ENCODE peak calls at places on chromosomes 11 and 22, in ten cellular contexts. One of them, this sample, is unnamed.

GRCh38 chr22:27786253-27786898 is 15.2 kb downstream of the MN1 start:
- DNase-seq in K562: no peak
- DNase-seq in pancreas: no peak
- DNase-seq in Peyer's patch: no peak
- DNase-seq in ascending aorta: no peak
- DNase-seq in A549: no peak
- DNase-seq in ovary: no peak
- DNase-seq in foreskin fibroblast: no peak
- DNase-seq in HCT116: no peak
- DNase-seq in mucosa of descending colon: no peak
- DNase-seq in this sample: no peak

GRCh38 chr11:74462009-74462408 is 5.3 kb downstream of the KCNE3 start:
- DNase-seq in ascending aorta: peak
- DNase-seq in K562: peak
- DNase-seq in foreskin fibroblast: peak
- DNase-seq in mucosa of descending colon: peak
- DNase-seq in pancreas: peak
- DNase-seq in A549: no peak
- DNase-seq in Peyer's patch: peak
- DNase-seq in HCT116: no peak
- DNase-seq in ovary: peak
- DNase-seq in this sample: no peak

GRCh38 chr11:62547691-62548281 is 1.2 kb upstream of the AHNAK start:
- DNase-seq in foreskin fibroblast: peak
- DNase-seq in mucosa of descending colon: no peak
- DNase-seq in pancreas: peak
- DNase-seq in K562: no peak
- DNase-seq in ovary: no peak
- DNase-seq in Peyer's patch: no peak
- DNase-seq in A549: peak
- DNase-seq in HCT116: no peak
- DNase-seq in ascending aorta: no peak
- DNase-seq in this sample: no peak

GRCh38 chr11:79182794-79183193 is 258.0 kb downstream of the TENM4 start:
- DNase-seq in K562: no peak
- DNase-seq in ovary: no peak
- DNase-seq in A549: no peak
- DNase-seq in mucosa of descending colon: no peak
- DNase-seq in HCT116: no peak
- DNase-seq in foreskin fibroblast: peak
- DNase-seq in pancreas: no peak
- DNase-seq in ascending aorta: no peak
- DNase-seq in Peyer's patch: no peak
- DNase-seq in this sample: no peak

GRCh38 chr11:69383946-69384547 is 90.1 kb downstream of the MYEOV start:
- DNase-seq in ovary: no peak
- DNase-seq in A549: no peak
- DNase-seq in Peyer's patch: no peak
- DNase-seq in mucosa of descending colon: no peak
- DNase-seq in HCT116: no peak
- DNase-seq in pancreas: no peak
- DNase-seq in K562: no peak
- DNase-seq in foreskin fibroblast: no peak
- DNase-seq in ascending aorta: peak
- DNase-seq in this sample: no peak

GRCh38 chr11:92596596-92597317 is 372.1 kb downstream of the FAT3 start:
- DNase-seq in foreskin fibroblast: no peak
- DNase-seq in A549: no peak
- DNase-seq in ascending aorta: no peak
- DNase-seq in HCT116: no peak
- DNase-seq in ovary: no peak
- DNase-seq in K562: no peak
- DNase-seq in pancreas: no peak
- DNase-seq in mucosa of descending colon: no peak
- DNase-seq in Peyer's patch: no peak
- DNase-seq in this sample: peak

GRCh38 chr11:115500547-115501503 is 3.4 kb downstream of the CADM1 start:
- DNase-seq in foreskin fibroblast: no peak
- DNase-seq in A549: no peak
- DNase-seq in HCT116: no peak
- DNase-seq in Peyer's patch: no peak
- DNase-seq in mucosa of descending colon: no peak
- DNase-seq in ascending aorta: no peak
- DNase-seq in K562: no peak
- DNase-seq in ovary: no peak
- DNase-seq in pancreas: no peak
- DNase-seq in this sample: no peak

GRCh38 chr22:43293661-43294392 is 49.3 kb downstream of the SCUBE1 start:
- DNase-seq in ovary: peak
- DNase-seq in HCT116: no peak
- DNase-seq in mucosa of descending colon: peak
- DNase-seq in ascending aorta: no peak
- DNase-seq in pancreas: no peak
- DNase-seq in Peyer's patch: no peak
- DNase-seq in K562: peak
- DNase-seq in foreskin fibroblast: peak
- DNase-seq in A549: peak
- DNase-seq in this sample: no peak

GRCh38 chr11:45850446-45850845 is 3.2 kb downstream of the CRY2 start:
- DNase-seq in pancreas: no peak
- DNase-seq in foreskin fibroblast: peak
- DNase-seq in HCT116: no peak
- DNase-seq in ascending aorta: no peak
- DNase-seq in K562: no peak
- DNase-seq in mucosa of descending colon: no peak
- DNase-seq in Peyer's patch: no peak
- DNase-seq in ovary: no peak
- DNase-seq in A549: no peak
- DNase-seq in this sample: no peak

GRCh38 chr11:88544656-88545280 is 207.2 kb upstream of the CTSC start:
- DNase-seq in A549: no peak
- DNase-seq in K562: no peak
- DNase-seq in ovary: no peak
- DNase-seq in Peyer's patch: no peak
- DNase-seq in ascending aorta: no peak
- DNase-seq in pancreas: no peak
- DNase-seq in mucosa of descending colon: no peak
- DNase-seq in foreskin fibroblast: peak
- DNase-seq in HCT116: no peak
- DNase-seq in this sample: no peak

GRCh38 chr22:46538816-46539163 is 1.4 kb upstream of the CELSR1 start:
- DNase-seq in HCT116: no peak
- DNase-seq in K562: no peak
- DNase-seq in foreskin fibroblast: peak
- DNase-seq in ovary: no peak
- DNase-seq in pancreas: no peak
- DNase-seq in Peyer's patch: no peak
- DNase-seq in ascending aorta: peak
- DNase-seq in mucosa of descending colon: no peak
- DNase-seq in A549: no peak
- DNase-seq in this sample: no peak

GRCh38 chr22:26590525-26590858 is 560 bp upstream of the TPST2 start:
- DNase-seq in mucosa of descending colon: no peak
- DNase-seq in ascending aorta: no peak
- DNase-seq in ovary: no peak
- DNase-seq in K562: no peak
- DNase-seq in A549: no peak
- DNase-seq in pancreas: no peak
- DNase-seq in Peyer's patch: no peak
- DNase-seq in foreskin fibroblast: peak
- DNase-seq in HCT116: no peak
- DNase-seq in this sample: no peak

GRCh38 chr22:25351631-25352293 is 132.3 kb downstream of the CRYBB2 start:
- DNase-seq in pancreas: no peak
- DNase-seq in K562: no peak
- DNase-seq in ascending aorta: no peak
- DNase-seq in foreskin fibroblast: no peak
- DNase-seq in A549: no peak
- DNase-seq in Peyer's patch: peak
- DNase-seq in ovary: no peak
- DNase-seq in mucosa of descending colon: no peak
- DNase-seq in HCT116: no peak
- DNase-seq in this sample: no peak

DNA sequence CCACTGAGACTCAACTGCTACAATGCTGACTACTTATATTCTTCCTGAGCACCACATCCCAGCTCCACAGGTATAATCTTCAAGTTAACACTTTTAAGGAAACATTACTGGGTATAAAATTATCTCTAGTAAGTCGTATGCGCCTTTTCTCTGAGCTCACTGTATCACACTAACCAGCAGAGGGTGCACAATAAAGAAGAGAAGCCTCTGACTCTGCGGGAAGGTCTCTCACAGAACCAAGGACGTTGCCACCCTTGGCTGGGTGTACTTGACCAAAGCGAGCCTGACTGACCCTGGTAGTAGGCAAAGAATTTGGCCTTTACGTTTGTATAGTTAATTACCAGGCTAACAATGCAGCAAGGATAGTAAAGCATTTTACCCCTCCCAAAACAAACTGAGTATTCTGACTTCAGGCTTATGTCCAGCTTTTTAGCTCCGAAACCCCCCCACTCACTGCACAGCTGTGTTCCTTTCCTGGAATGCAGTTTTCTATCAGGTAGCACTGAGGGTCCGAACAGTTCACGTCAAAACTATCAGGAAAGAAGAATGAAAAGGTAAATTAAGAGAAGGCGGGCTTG is at the start of gene BTBD18:
- DNase-seq in HCT116: no peak
- DNase-seq in K562: no peak
- DNase-seq in A549: peak
- DNase-seq in mucosa of descending colon: no peak
- DNase-seq in ascending aorta: no peak
- DNase-seq in foreskin fibroblast: peak
- DNase-seq in Peyer's patch: no peak
- DNase-seq in pancreas: peak
- DNase-seq in ovary: no peak
- DNase-seq in this sample: peak
- TF ChIP-seq CTCF in HCT116: peak
- TF ChIP-seq CTCF in K562: peak
- TF ChIP-seq CTCF in A549: peak
- TF ChIP-seq CTCF in mucosa of descending colon: peak
- TF ChIP-seq CTCF in ascending aorta: peak
- TF ChIP-seq CTCF in foreskin fibroblast: peak
- TF ChIP-seq CTCF in Peyer's patch: peak
- TF ChIP-seq CTCF in pancreas: peak
- TF ChIP-seq CTCF in ovary: no peak
- TF ChIP-seq CTCF in this sample: peak

GRCh38 chr11:123681007-123681406 is 26.6 kb upstream of the SCN3B start:
- DNase-seq in ovary: no peak
- DNase-seq in HCT116: no peak
- DNase-seq in pancreas: no peak
- DNase-seq in mucosa of descending colon: no peak
- DNase-seq in Peyer's patch: no peak
- DNase-seq in K562: no peak
- DNase-seq in ascending aorta: no peak
- DNase-seq in A549: no peak
- DNase-seq in foreskin fibroblast: no peak
- DNase-seq in this sample: no peak
- H3K4me3 ChIP-seq in ovary: no peak
- H3K4me3 ChIP-seq in HCT116: no peak
- H3K4me3 ChIP-seq in pancreas: no peak
- H3K4me3 ChIP-seq in mucosa of descending colon: no peak
- H3K4me3 ChIP-seq in Peyer's patch: no peak
- H3K4me3 ChIP-seq in K562: no peak
- H3K4me3 ChIP-seq in ascending aorta: no peak
- H3K4me3 ChIP-seq in A549: no peak
- H3K4me3 ChIP-seq in foreskin fibroblast: no peak
- H3K4me3 ChIP-seq in this sample: no peak

DNA sequence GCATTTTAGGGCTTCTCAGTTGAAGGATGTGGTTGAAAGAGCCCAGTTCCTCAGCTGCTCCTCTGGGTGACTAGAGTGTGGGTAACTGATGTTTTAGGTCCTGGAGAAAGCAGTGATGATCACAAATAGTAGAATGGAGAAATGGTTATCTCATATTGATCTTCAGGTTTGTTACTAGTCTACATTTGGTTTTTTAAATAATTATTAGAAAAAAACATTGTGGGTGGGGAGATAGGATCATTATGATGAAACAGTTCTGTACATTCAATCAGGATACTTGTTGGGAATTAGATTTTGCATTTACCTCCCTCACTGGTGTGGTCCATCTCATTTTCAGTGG is 24.9 kb downstream of the SREBF2 start:
- DNase-seq in mucosa of descending colon: no peak
- DNase-seq in ascending aorta: no peak
- DNase-seq in pancreas: no peak
- DNase-seq in foreskin fibroblast: no peak
- DNase-seq in K562: no peak
- DNase-seq in A549: no peak
- DNase-seq in HCT116: no peak
- DNase-seq in Peyer's patch: no peak
- DNase-seq in ovary: no peak
- DNase-seq in this sample: no peak
- TF ChIP-seq CTCF in mucosa of descending colon: no peak
- TF ChIP-seq CTCF in ascending aorta: no peak
- TF ChIP-seq CTCF in pancreas: no peak
- TF ChIP-seq CTCF in foreskin fibroblast: no peak
- TF ChIP-seq CTCF in K562: no peak
- TF ChIP-seq CTCF in A549: no peak
- TF ChIP-seq CTCF in HCT116: no peak
- TF ChIP-seq CTCF in Peyer's patch: no peak
- TF ChIP-seq CTCF in ovary: no peak
- TF ChIP-seq CTCF in this sample: no peak

GRCh38 chr11:107018902-107019493 is 722 bp upstream of the GUCY1A2 start:
- DNase-seq in pancreas: peak
- DNase-seq in Peyer's patch: no peak
- DNase-seq in mucosa of descending colon: peak
- DNase-seq in HCT116: no peak
- DNase-seq in K562: no peak
- DNase-seq in ovary: peak
- DNase-seq in ascending aorta: peak
- DNase-seq in A549: peak
- DNase-seq in foreskin fibroblast: peak
- DNase-seq in this sample: no peak
- H3K4me3 ChIP-seq in pancreas: peak
- H3K4me3 ChIP-seq in Peyer's patch: peak
- H3K4me3 ChIP-seq in mucosa of descending colon: no peak
- H3K4me3 ChIP-seq in HCT116: no peak
- H3K4me3 ChIP-seq in K562: no peak
- H3K4me3 ChIP-seq in ovary: peak
- H3K4me3 ChIP-seq in ascending aorta: peak
- H3K4me3 ChIP-seq in A549: peak
- H3K4me3 ChIP-seq in foreskin fibroblast: peak
- H3K4me3 ChIP-seq in this sample: peak

GRCh38 chr11:70471254-70471653 is 72.9 kb downstream of the CTTN start:
- DNase-seq in HCT116: peak
- DNase-seq in ascending aorta: no peak
- DNase-seq in A549: peak
- DNase-seq in foreskin fibroblast: peak
- DNase-seq in pancreas: no peak
- DNase-seq in Peyer's patch: no peak
- DNase-seq in ovary: no peak
- DNase-seq in mucosa of descending colon: no peak
- DNase-seq in K562: peak
- DNase-seq in this sample: no peak
- TF ChIP-seq CTCF in HCT116: peak
- TF ChIP-seq CTCF in ascending aorta: peak
- TF ChIP-seq CTCF in A549: peak
- TF ChIP-seq CTCF in foreskin fibroblast: peak
- TF ChIP-seq CTCF in pancreas: no peak
- TF ChIP-seq CTCF in Peyer's patch: no peak
- TF ChIP-seq CTCF in ovary: no peak
- TF ChIP-seq CTCF in mucosa of descending colon: no peak
- TF ChIP-seq CTCF in K562: peak
- TF ChIP-seq CTCF in this sample: no peak

This sample was measured in epithelial cell of proximal tubule.